ENCODE peak calls at places on chromosomes 2 and 18, in seven cellular contexts. X is fibroblast of lung, D is iPS DF 6.9, I is HL-60, L is WERI-Rb-1, Q is H9, B is pancreas. U is an unnamed sample.

GRCh38 chr18:79753391-79753851 is 44.3 kb upstream of the KCNG2 start:
- DNase-seq in X (no peak), D (no peak), I (no peak), L (no peak), Q (no peak), B (peak; percentile 42), U (no peak)

GRCh38 chr2:1872602-1873183 is 128.4 kb upstream of the PXDN start:
- DNase-seq in X (no peak), D (no peak), I (no peak), L (no peak), Q (no peak), B (no peak), U (no peak)

GRCh38 chr2:176129013-176129796 is at the start of gene HOXD8:
- DNase-seq in X (peak; percentile 56), D (no peak), I (no peak), L (no peak), Q (peak; percentile 65), B (peak; percentile 62), U (no peak)

GRCh38 chr2:232483296-232483922 is 4.2 kb downstream of the ECEL1 start:
- DNase-seq in X (no peak), D (no peak), I (no peak), L (no peak), Q (peak; percentile 20), B (peak; percentile 27), U (no peak)

GRCh38 chr2:231691251-231691772 is 17.0 kb upstream of the PTMA start:
- DNase-seq in X (no peak), D (no peak), I (no peak), L (peak; percentile 11), Q (no peak), B (no peak), U (no peak)

GRCh38 chr18:54962919-54963645 is 3.8 kb upstream of the CCDC68 start:
- DNase-seq in X (no peak), D (no peak), I (no peak), L (no peak), Q (no peak), B (no peak), U (no peak)

GRCh38 chr2:48677450-48677849 is 59.8 kb downstream of the GTF2A1L start:
- DNase-seq in X (no peak), D (no peak), I (no peak), L (no peak), Q (no peak), B (no peak), U (no peak)

GRCh38 chr2:64492821-64493220 is 31.3 kb upstream of the AFTPH start:
- DNase-seq in X (no peak), D (no peak), I (no peak), L (no peak), Q (no peak), B (no peak), U (no peak)

GRCh38 chr2:1993711-1994682 is 249.7 kb upstream of the PXDN start:
- DNase-seq in X (peak; percentile 90), D (no peak), I (no peak), L (no peak), Q (no peak), B (no peak), U (no peak)

GRCh38 chr2:134372611-134373131 is 118.8 kb downstream of the MGAT5 start:
- DNase-seq in X (peak; percentile 94), D (no peak), I (no peak), L (no peak), Q (no peak), B (no peak), U (peak; percentile 45)

GRCh38 chr2:40420478-40420877 is 31.4 kb downstream of the SLC8A1 start:
- DNase-seq in X (peak; percentile 57), D (no peak), I (no peak), L (no peak), Q (no peak), B (no peak), U (no peak)

DNA sequence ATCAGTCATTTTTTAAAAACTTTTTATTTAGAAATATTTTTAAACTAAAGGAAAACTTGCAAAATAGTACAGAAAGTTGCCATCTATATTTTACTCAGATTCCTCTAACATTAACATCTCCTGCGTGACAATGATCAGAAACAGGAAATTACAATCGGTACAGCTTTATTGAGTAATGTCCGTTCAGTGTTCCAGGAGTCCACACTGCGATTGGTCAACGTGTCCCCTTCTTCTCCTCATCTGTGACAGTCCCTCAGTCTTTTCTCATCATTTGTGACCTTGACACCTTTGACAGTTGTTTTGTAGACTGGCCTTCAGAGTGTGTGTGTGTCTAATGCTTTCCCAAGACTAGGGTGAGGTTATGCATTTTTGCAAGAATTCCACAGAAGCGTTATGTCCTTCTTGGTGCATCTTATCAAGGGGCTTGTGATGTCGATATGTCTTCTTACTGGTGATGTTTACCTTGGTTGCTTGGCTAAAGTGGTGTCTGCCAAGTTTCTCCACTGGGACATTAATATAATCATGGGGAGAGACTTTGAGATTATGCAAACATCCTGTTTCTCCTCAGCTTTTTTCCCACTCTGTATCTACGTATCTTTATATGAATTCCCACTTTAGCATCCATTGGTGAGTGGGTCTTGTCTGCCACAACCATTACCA is 21.4 kb upstream of the TMEM177 start:
- DNase-seq in X (no peak), D (no peak), I (no peak), L (no peak), Q (no peak), B (no peak), U (no peak)
- H3K27ac ChIP-seq in X (no peak overlapping the region), D (no peak overlapping the region), I (peak overlapping the region; percentile 57), L (no peak overlapping the region), Q (no peak overlapping the region), B (no peak overlapping the region), U (no peak overlapping the region)

GRCh38 chr2:84900951-84901350 is 4.5 kb upstream of the TMSB10 start:
- DNase-seq in X (no peak), D (no peak), I (no peak), L (no peak), Q (no peak), B (no peak), U (no peak)

GRCh38 chr2:84901593-84902120 is 3.8 kb upstream of the TMSB10 start:
- DNase-seq in X (peak; percentile 94), D (no peak), I (no peak), L (no peak), Q (no peak), B (no peak), U (no peak)

GRCh38 chr2:84897773-84898172 is 7.7 kb upstream of the TMSB10 start:
- DNase-seq in X (no peak), D (no peak), I (no peak), L (no peak), Q (no peak), B (no peak), U (no peak)

GRCh38 chr2:84899681-84900080 is 5.8 kb upstream of the TMSB10 start:
- DNase-seq in X (no peak), D (no peak), I (no peak), L (no peak), Q (no peak), B (no peak), U (no peak)

DNA sequence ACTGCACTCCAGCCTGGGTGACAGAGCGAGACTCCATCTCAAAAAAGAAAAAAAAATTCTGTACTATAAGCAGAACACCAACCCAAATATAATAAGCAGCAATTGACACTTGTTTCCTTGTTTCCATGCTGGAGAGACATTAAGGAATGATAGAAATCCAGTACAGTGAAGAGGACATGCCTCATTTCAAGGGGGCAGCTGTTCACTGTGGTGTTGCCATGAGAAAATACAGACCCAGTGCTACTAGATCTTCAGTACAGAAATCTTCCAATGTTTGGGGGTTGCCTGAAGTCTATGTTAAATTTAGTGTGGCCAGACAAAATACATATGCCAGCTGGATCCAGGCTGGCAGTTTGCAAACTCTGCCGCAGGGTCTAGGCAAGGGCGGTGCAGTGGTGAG is 6.3 kb upstream of the TMSB10 start:
- DNase-seq in X (no peak), D (no peak), I (no peak), L (no peak), Q (no peak), B (no peak), U (no peak)
- H3K27ac ChIP-seq in X (no peak overlapping the region), D (no peak overlapping the region), I (peak overlapping the region; percentile 48), L (no peak overlapping the region), Q (no peak overlapping the region), B (no peak overlapping the region), U (no peak overlapping the region)

DNA sequence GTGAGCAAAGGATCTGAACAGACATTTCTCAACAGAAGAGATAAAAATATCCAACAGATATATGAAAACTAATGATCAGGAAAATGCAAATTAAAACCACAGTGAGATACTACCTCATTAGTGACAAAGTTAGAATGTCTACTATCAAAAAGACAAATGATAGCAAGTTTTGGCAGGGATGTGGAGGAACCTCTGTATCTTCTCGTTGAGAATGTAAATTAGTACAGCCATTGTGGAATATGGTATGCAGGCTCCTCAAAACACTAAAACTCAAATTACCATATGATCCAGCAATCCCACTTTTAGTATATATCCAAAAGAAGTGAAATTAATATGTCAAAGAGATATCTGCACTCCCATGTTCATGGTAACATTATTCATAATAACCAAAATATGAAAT is 427.1 kb downstream of the LRRTM4 start:
- DNase-seq in X (no peak), D (no peak), I (no peak), L (no peak), Q (no peak), B (no peak), U (no peak)
- H3K27ac ChIP-seq in X (no peak overlapping the region), D (no peak overlapping the region), I (no peak overlapping the region), L (no peak overlapping the region), Q (no peak overlapping the region), B (no peak overlapping the region), U (no peak overlapping the region)

GRCh38 chr2:102055346-102055975 is 63.7 kb downstream of the IL1R2 start:
- DNase-seq in X (peak; percentile 51), D (no peak), I (no peak), L (no peak), Q (no peak), B (no peak), U (no peak)
- H3K27ac ChIP-seq in X (peak overlapping the region; percentile 46), D (no peak overlapping the region), I (no peak overlapping the region), L (no peak overlapping the region), Q (no peak overlapping the region), B (no peak overlapping the region), U (no peak overlapping the region)

GRCh38 chr2:20914087-20914486 is 91.2 kb upstream of the LDAH start:
- DNase-seq in X (no peak), D (no peak), I (no peak), L (no peak), Q (no peak), B (no peak), U (no peak)
- H3K27ac ChIP-seq in X (no peak overlapping the region), D (no peak overlapping the region), I (no peak overlapping the region), L (no peak overlapping the region), Q (no peak overlapping the region), B (no peak overlapping the region), U (no peak overlapping the region)

U was measured in SK-N-MC.